ENCODE peak calls at places on chromosomes 2 and 18, in ten cellular contexts. X, P, E, G, F, T, N, U, S and Z are unnamed samples.

GRCh38 chr2:61948661-61949457 is 43.4 kb downstream of the COMMD1 start:
- DNase-seq in E (no peak), F (no peak), G (no peak), P (no peak), X (peak), T (no peak), U (no peak), S (no peak), N (no peak), Z (no peak)

GRCh38 chr18:46482831-46483230 is 174.2 kb downstream of the LOXHD1 start:
- DNase-seq in U (no peak), T (no peak), X (no peak), E (no peak), F (no peak), S (no peak), G (no peak), P (no peak), N (no peak), Z (no peak)

GRCh38 chr18:49936821-49937220 is 123.5 kb upstream of the ACAA2 start:
- DNase-seq in G (no peak), T (no peak), E (no peak), P (no peak), F (no peak), U (no peak), X (no peak), N (no peak), S (no peak), Z (no peak)

GRCh38 chr2:226334981-226335720 is 464.5 kb downstream of the IRS1 start:
- DNase-seq in T (no peak), N (no peak), X (peak), S (no peak), U (no peak), F (no peak), P (no peak), E (no peak), G (no peak), Z (no peak)

GRCh38 chr18:45275367-45276113 is 339.7 kb upstream of the SLC14A2 start:
- DNase-seq in F (no peak), T (peak), X (no peak), P (no peak), S (no peak), U (no peak), E (no peak), N (no peak), G (no peak), Z (no peak)

GRCh38 chr2:156797832-156798231 is 361.7 kb downstream of the GPD2 start:
- DNase-seq in F (no peak), G (no peak), N (no peak), X (no peak), P (no peak), E (no peak), U (no peak), T (no peak), S (no peak), Z (no peak)

GRCh38 chr2:200087451-200087850 is 132.1 kb downstream of the MAIP1 start:
- DNase-seq in F (no peak), U (no peak), T (no peak), N (no peak), X (no peak), G (no peak), E (no peak), S (no peak), P (no peak), Z (no peak)

GRCh38 chr18:58102020-58102419 is 58.0 kb downstream of the NEDD4L start:
- DNase-seq in X (no peak), N (no peak), P (no peak), F (no peak), G (no peak), T (no peak), E (no peak), S (no peak), U (no peak), Z (no peak)

GRCh38 chr2:36650434-36650833 is 46.1 kb upstream of the VIT start:
- DNase-seq in U (no peak), P (no peak), N (no peak), E (no peak), X (no peak), F (no peak), S (no peak), G (no peak), T (no peak), Z (no peak)

GRCh38 chr2:43008388-43008787 is 216.0 kb upstream of the HAAO start:
- DNase-seq in P (no peak), X (no peak), N (no peak), U (no peak), S (no peak), E (no peak), T (no peak), F (no peak), G (no peak), Z (no peak)

GRCh38 chr2:68935471-68935870 is 17.2 kb downstream of the GKN2 start:
- DNase-seq in G (no peak), X (no peak), S (no peak), N (no peak), P (no peak), U (no peak), E (no peak), F (no peak), T (no peak), Z (no peak)

GRCh38 chr2:128610496-128610895 is 291.8 kb upstream of the HS6ST1 start:
- DNase-seq in G (no peak), P (no peak), S (no peak), U (no peak), F (no peak), X (no peak), N (no peak), T (no peak), E (no peak), Z (no peak)

GRCh38 chr2:45745231-45745630 is 93.8 kb downstream of the PRKCE start:
- DNase-seq in E (no peak), T (peak), N (no peak), P (no peak), G (no peak), S (no peak), X (no peak), U (no peak), F (no peak), Z (no peak)